ENCODE peak calls at places on chromosomes 5 and 9, in nine cellular contexts. C is adrenal gland; D is body of pancreas; B is CD8-positive, alpha-beta memory T cell; N is effector memory CD4-positive, alpha-beta T cell; P is uterus; S is right atrium auricular region; J is astrocyte; M is kidney. F is an unnamed sample.

GRCh38 chr9:83296123-83296522 is 233.2 kb upstream of the RASEF start:
- DNase-seq in S (no peak), N (no peak), M (no peak), J (no peak), B (no peak), C (no peak), D (no peak), P (no peak), F (no peak)

GRCh38 chr9:31364171-31364570 is 1020.3 kb upstream of the ACO1 start:
- DNase-seq in D (no peak), M (no peak), N (no peak), P (no peak), J (no peak), S (no peak), C (no peak), B (no peak), F (no peak)

GRCh38 chr9:17532461-17532860 is 46.4 kb upstream of the SH3GL2 start:
- DNase-seq in C (no peak), N (no peak), S (no peak), M (no peak), P (no peak), B (no peak), D (no peak), J (no peak), F (no peak)

GRCh38 chr9:135164036-135164435 is 76.6 kb downstream of the OLFM1 start:
- DNase-seq in B (no peak), P (no peak), D (no peak), C (no peak), M (peak; percentile 54), N (no peak), J (no peak), S (no peak), F (no peak)

GRCh38 chr5:158234323-158235158 is 375.6 kb upstream of the CLINT1 start:
- DNase-seq in J (peak; percentile 5), B (no peak), M (no peak), N (no peak), C (no peak), D (no peak), S (no peak), P (no peak), F (no peak)

GRCh38 chr5:80998590-80998979 is 38.4 kb downstream of the RASGRF2 start:
- DNase-seq in P (no peak), D (no peak), C (no peak), N (no peak), M (no peak), S (no peak), B (no peak), J (no peak), F (no peak)

GRCh38 chr5:159873680-159874079 is 42.6 kb upstream of the ADRA1B start:
- DNase-seq in D (no peak), B (no peak), P (no peak), J (peak; percentile 21), N (no peak), M (no peak), S (no peak), C (no peak), F (no peak)

GRCh38 chr9:80875947-80876346 is 813.4 kb downstream of the TLE1 start:
- DNase-seq in S (no peak), D (no peak), P (no peak), J (peak; percentile 43), B (no peak), N (no peak), M (no peak), C (no peak), F (no peak)

GRCh38 chr9:107971241-107971640 is 481.7 kb upstream of the KLF4 start:
- DNase-seq in P (no peak), N (no peak), D (no peak), M (no peak), B (no peak), S (no peak), J (no peak), C (no peak), F (no peak)

GRCh38 chr5:96434201-96434645 is 1.2 kb upstream of the PCSK1 start:
- DNase-seq in P (no peak), N (no peak), C (peak; percentile 65), B (no peak), J (peak; percentile 70), D (peak; percentile 79), M (peak; percentile 85), S (no peak), F (peak; percentile 4)

GRCh38 chr5:143771229-143772001 is 40.5 kb upstream of the HMHB1 start:
- DNase-seq in N (no peak), C (no peak), S (no peak), J (no peak), M (no peak), D (no peak), P (no peak), B (no peak), F (no peak)

GRCh38 chr5:68444833-68445232 is 229.3 kb downstream of the PIK3R1 start:
- DNase-seq in B (no peak), C (no peak), S (no peak), N (no peak), D (no peak), J (no peak), P (no peak), M (no peak), F (no peak)

GRCh38 chr9:70081120-70081495 is 37.5 kb downstream of the MAMDC2 start:
- DNase-seq in J (peak; percentile 91), M (no peak), N (no peak), B (no peak), D (no peak), P (peak; percentile 69), C (no peak), S (no peak), F (no peak)

GRCh38 chr5:103891151-103891550 is 328.6 kb upstream of the NUDT12 start:
- DNase-seq in M (no peak), B (no peak), D (no peak), N (no peak), J (peak; percentile 25), P (no peak), S (no peak), C (no peak), F (no peak)

GRCh38 chr9:137461663-137462395 is 2.7 kb upstream of the NSMF start:
- DNase-seq in S (no peak), C (peak; percentile 43), P (peak; percentile 43), M (peak; percentile 90), N (peak; percentile 71), D (no peak), J (no peak), B (peak; percentile 95), F (no peak)

GRCh38 chr5:10600629-10601245 is 36.9 kb downstream of the ANKRD33B start:
- DNase-seq in M (no peak), D (no peak), J (peak; percentile 11), B (no peak), P (no peak), N (no peak), C (no peak), S (no peak), F (no peak)

GRCh38 chr9:135415586-135415985 is 64.0 kb upstream of the PPP1R26 start:
- DNase-seq in B (no peak), C (no peak), S (no peak), D (no peak), J (no peak), P (no peak), N (no peak), M (no peak), F (no peak)

GRCh38 chr5:43061352-43061751 is 21.2 kb upstream of the ANXA2R start:
- DNase-seq in N (no peak), J (peak; percentile 53), P (no peak), M (no peak), D (no peak), C (no peak), B (no peak), S (no peak), F (no peak)

GRCh38 chr5:149537374-149537959 is 13.8 kb downstream of the CSNK1A1 start:
- DNase-seq in P (no peak), C (no peak), S (no peak), N (no peak), J (no peak), D (no peak), M (no peak), B (no peak), F (no peak)

GRCh38 chr5:149541893-149542292 is 9.3 kb downstream of the CSNK1A1 start:
- DNase-seq in J (no peak), S (no peak), M (no peak), B (no peak), D (no peak), N (no peak), C (peak; percentile 37), P (no peak), F (no peak)

GRCh38 chr5:149544199-149544472 is 7.1 kb downstream of the CSNK1A1 start:
- DNase-seq in P (no peak), N (no peak), D (no peak), C (no peak), J (no peak), S (no peak), M (no peak), B (no peak), F (no peak)

GRCh38 chr5:149543361-149544198 is 7.7 kb downstream of the CSNK1A1 start:
- DNase-seq in P (no peak), M (no peak), N (no peak), C (no peak), D (no peak), B (no peak), S (no peak), J (no peak), F (no peak)

GRCh38 chr5:149540098-149540497 is 11.1 kb downstream of the CSNK1A1 start:
- DNase-seq in M (no peak), N (no peak), B (no peak), J (no peak), D (no peak), C (no peak), S (no peak), P (no peak), F (no peak)
- H3K4me3 ChIP-seq in M (peak overlapping the region; percentile 38), N (no peak overlapping the region), B (no peak overlapping the region), J (no peak overlapping the region), D (no peak overlapping the region), C (no peak overlapping the region), S (no peak overlapping the region), P (no peak overlapping the region), F (no peak overlapping the region)

GRCh38 chr5:82628364-82628910 is 350.3 kb upstream of the RPS23 start:
- DNase-seq in B (no peak), D (no peak), M (no peak), S (no peak), C (no peak), N (no peak), J (peak; percentile 81), P (no peak), F (no peak)
- H3K9me3 ChIP-seq in B (no peaks in the 10 kb centered on the region), D (no peaks in the 10 kb centered on the region), M (no peaks in the 10 kb centered on the region), S (no peaks in the 10 kb centered on the region), C (no peaks in the 10 kb centered on the region), N (no peaks in the 10 kb centered on the region), J (no peaks in the 10 kb centered on the region), P (no peaks in the 10 kb centered on the region), F (no peaks in the 10 kb centered on the region)

DNA sequence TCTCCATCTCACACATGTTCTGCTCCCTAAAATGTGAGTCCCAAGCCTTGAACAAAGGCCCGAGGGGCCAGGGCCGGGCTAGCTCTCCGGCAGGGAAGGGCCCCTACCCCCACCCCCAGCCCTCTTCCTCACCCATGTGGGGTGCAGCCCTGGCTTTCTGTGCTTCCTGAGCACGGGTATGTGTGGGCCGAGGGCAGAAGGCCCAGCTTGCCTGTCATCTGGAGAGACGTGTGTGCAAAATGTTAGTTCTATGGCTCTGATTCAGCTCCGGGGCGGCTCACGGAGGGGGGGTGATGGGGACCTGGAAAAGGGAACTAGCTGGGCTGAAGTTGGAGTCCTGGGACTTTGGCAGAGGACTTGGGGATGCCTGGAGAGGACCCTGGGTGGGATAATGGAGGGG is 90.3 kb upstream of the ARAP3 start:
- DNase-seq in B (no peak), N (no peak), J (no peak), C (no peak), D (no peak), S (no peak), P (peak; percentile 32), M (peak; percentile 41), F (no peak)
- H3K27ac ChIP-seq in B (no peak overlapping the region), N (no peak overlapping the region), J (no peak overlapping the region), C (no peak overlapping the region), D (no peak overlapping the region), S (no peak overlapping the region), P (peak overlapping the region; percentile 28), M (no peak overlapping the region), F (no peak overlapping the region)

GRCh38 chr9:127541865-127542264 is 70.2 kb upstream of the STXBP1 start:
- DNase-seq in C (no peak), M (no peak), J (no peak), D (peak; percentile 45), S (peak; percentile 84), B (no peak), P (peak; percentile 69), N (no peak), F (peak; percentile 78)
- H3K4me3 ChIP-seq in C (no peak overlapping the region), M (no peak overlapping the region), J (no peak overlapping the region), D (no peak overlapping the region), S (no peak overlapping the region), B (no peak overlapping the region), P (no peak overlapping the region), N (no peak overlapping the region), F (peak overlapping the region; percentile 49)